ENCODE peak calls at places on chromosomes 3 and 15, in seven cellular contexts. One of them, this sample, is unnamed.

GRCh38 chr3:14522129-14522691 is 17.9 kb downstream of the GRIP2 start:
- DNase-seq in anterior cingulate cortex: no peak
- DNase-seq in natural killer cell: no peak
- DNase-seq in activated T-cell treated with anti-CD3 and anti-CD28 coated beads for 1 hour: no peak
- DNase-seq in mesothelial cell of epicardium: no peak
- DNase-seq in Right ventricle myocardium superior: peak
- DNase-seq in cerebellar nuclear complex: no peak
- DNase-seq in this sample: no peak

GRCh38 chr15:93020976-93021772 is 67.8 kb downstream of the RGMA start:
- DNase-seq in anterior cingulate cortex: no peak
- DNase-seq in natural killer cell: no peak
- DNase-seq in activated T-cell treated with anti-CD3 and anti-CD28 coated beads for 1 hour: no peak
- DNase-seq in mesothelial cell of epicardium: no peak
- DNase-seq in Right ventricle myocardium superior: no peak
- DNase-seq in cerebellar nuclear complex: no peak
- DNase-seq in this sample: no peak

GRCh38 chr3:108755686-108756085 is 1.5 kb downstream of the RETNLB start:
- DNase-seq in anterior cingulate cortex: no peak
- DNase-seq in natural killer cell: no peak
- DNase-seq in activated T-cell treated with anti-CD3 and anti-CD28 coated beads for 1 hour: no peak
- DNase-seq in mesothelial cell of epicardium: no peak
- DNase-seq in Right ventricle myocardium superior: no peak
- DNase-seq in cerebellar nuclear complex: no peak
- DNase-seq in this sample: no peak

GRCh38 chr15:72592676-72593075 is 61.8 kb upstream of the GOLGA6B start:
- DNase-seq in anterior cingulate cortex: no peak
- DNase-seq in natural killer cell: no peak
- DNase-seq in activated T-cell treated with anti-CD3 and anti-CD28 coated beads for 1 hour: no peak
- DNase-seq in mesothelial cell of epicardium: no peak
- DNase-seq in Right ventricle myocardium superior: no peak
- DNase-seq in cerebellar nuclear complex: no peak
- DNase-seq in this sample: no peak

GRCh38 chr3:120440001-120440703 is 10.6 kb downstream of the FSTL1 start:
- DNase-seq in anterior cingulate cortex: no peak
- DNase-seq in natural killer cell: no peak
- DNase-seq in activated T-cell treated with anti-CD3 and anti-CD28 coated beads for 1 hour: no peak
- DNase-seq in mesothelial cell of epicardium: no peak
- DNase-seq in Right ventricle myocardium superior: no peak
- DNase-seq in cerebellar nuclear complex: no peak
- DNase-seq in this sample: no peak

GRCh38 chr3:116836286-116836685 is 126.7 kb downstream of the TUSC7 start:
- DNase-seq in anterior cingulate cortex: no peak
- DNase-seq in natural killer cell: no peak
- DNase-seq in activated T-cell treated with anti-CD3 and anti-CD28 coated beads for 1 hour: no peak
- DNase-seq in mesothelial cell of epicardium: no peak
- DNase-seq in Right ventricle myocardium superior: no peak
- DNase-seq in cerebellar nuclear complex: no peak
- DNase-seq in this sample: no peak

GRCh38 chr15:64888336-64888735 is 23.4 kb upstream of the ANKDD1A start:
- DNase-seq in anterior cingulate cortex: no peak
- DNase-seq in natural killer cell: no peak
- DNase-seq in activated T-cell treated with anti-CD3 and anti-CD28 coated beads for 1 hour: no peak
- DNase-seq in mesothelial cell of epicardium: no peak
- DNase-seq in Right ventricle myocardium superior: no peak
- DNase-seq in cerebellar nuclear complex: no peak
- DNase-seq in this sample: no peak

GRCh38 chr15:101391981-101392566 is 97.0 kb upstream of the SNRPA1 start:
- DNase-seq in anterior cingulate cortex: no peak
- DNase-seq in natural killer cell: no peak
- DNase-seq in activated T-cell treated with anti-CD3 and anti-CD28 coated beads for 1 hour: no peak
- DNase-seq in mesothelial cell of epicardium: no peak
- DNase-seq in Right ventricle myocardium superior: no peak
- DNase-seq in cerebellar nuclear complex: no peak
- DNase-seq in this sample: no peak

GRCh38 chr15:45268135-45268534 is 16.1 kb downstream of the SLC28A2 start:
- DNase-seq in anterior cingulate cortex: no peak
- DNase-seq in natural killer cell: no peak
- DNase-seq in activated T-cell treated with anti-CD3 and anti-CD28 coated beads for 1 hour: no peak
- DNase-seq in mesothelial cell of epicardium: no peak
- DNase-seq in Right ventricle myocardium superior: no peak
- DNase-seq in cerebellar nuclear complex: no peak
- DNase-seq in this sample: no peak

GRCh38 chr3:148036331-148036881 is 627.2 kb downstream of the ZIC1 start:
- DNase-seq in anterior cingulate cortex: no peak
- DNase-seq in natural killer cell: no peak
- DNase-seq in activated T-cell treated with anti-CD3 and anti-CD28 coated beads for 1 hour: no peak
- DNase-seq in mesothelial cell of epicardium: no peak
- DNase-seq in Right ventricle myocardium superior: no peak
- DNase-seq in cerebellar nuclear complex: no peak
- DNase-seq in this sample: no peak

GRCh38 chr15:89654311-89654761 is 931 bp downstream of the KIF7 start:
- DNase-seq in anterior cingulate cortex: no peak
- DNase-seq in natural killer cell: no peak
- DNase-seq in activated T-cell treated with anti-CD3 and anti-CD28 coated beads for 1 hour: no peak
- DNase-seq in mesothelial cell of epicardium: no peak
- DNase-seq in Right ventricle myocardium superior: no peak
- DNase-seq in cerebellar nuclear complex: no peak
- DNase-seq in this sample: no peak

GRCh38 chr3:59978979-59979378 is 929.2 kb upstream of the CFAP20DC start:
- DNase-seq in anterior cingulate cortex: no peak
- DNase-seq in natural killer cell: no peak
- DNase-seq in activated T-cell treated with anti-CD3 and anti-CD28 coated beads for 1 hour: no peak
- DNase-seq in mesothelial cell of epicardium: no peak
- DNase-seq in Right ventricle myocardium superior: no peak
- DNase-seq in cerebellar nuclear complex: no peak
- DNase-seq in this sample: no peak

GRCh38 chr3:42667523-42668402 is 14.3 kb downstream of the ZBTB47 start:
- DNase-seq in anterior cingulate cortex: no peak
- DNase-seq in natural killer cell: no peak
- DNase-seq in activated T-cell treated with anti-CD3 and anti-CD28 coated beads for 1 hour: no peak
- DNase-seq in mesothelial cell of epicardium: peak
- DNase-seq in Right ventricle myocardium superior: peak
- DNase-seq in cerebellar nuclear complex: no peak
- DNase-seq in this sample: no peak

GRCh38 chr3:49244589-49245205 is 32.3 kb downstream of the C3orf62 start:
- DNase-seq in anterior cingulate cortex: no peak
- DNase-seq in natural killer cell: no peak
- DNase-seq in activated T-cell treated with anti-CD3 and anti-CD28 coated beads for 1 hour: no peak
- DNase-seq in mesothelial cell of epicardium: no peak
- DNase-seq in Right ventricle myocardium superior: peak
- DNase-seq in cerebellar nuclear complex: no peak
- DNase-seq in this sample: no peak

GRCh38 chr3:139319428-139320402 is 24.1 kb upstream of the MRPS22 start:
- DNase-seq in anterior cingulate cortex: no peak
- DNase-seq in natural killer cell: no peak
- DNase-seq in activated T-cell treated with anti-CD3 and anti-CD28 coated beads for 1 hour: no peak
- DNase-seq in mesothelial cell of epicardium: no peak
- DNase-seq in Right ventricle myocardium superior: no peak
- DNase-seq in cerebellar nuclear complex: no peak
- DNase-seq in this sample: no peak

GRCh38 chr15:93189562-93189961 is 100.6 kb upstream of the RGMA start:
- DNase-seq in anterior cingulate cortex: no peak
- DNase-seq in natural killer cell: no peak
- DNase-seq in activated T-cell treated with anti-CD3 and anti-CD28 coated beads for 1 hour: no peak
- DNase-seq in mesothelial cell of epicardium: no peak
- DNase-seq in Right ventricle myocardium superior: no peak
- DNase-seq in cerebellar nuclear complex: no peak
- DNase-seq in this sample: no peak

GRCh38 chr3:13506680-13507079 is 26.6 kb downstream of the HDAC11 start:
- DNase-seq in anterior cingulate cortex: no peak
- DNase-seq in natural killer cell: no peak
- DNase-seq in activated T-cell treated with anti-CD3 and anti-CD28 coated beads for 1 hour: no peak
- DNase-seq in mesothelial cell of epicardium: no peak
- DNase-seq in Right ventricle myocardium superior: peak
- DNase-seq in cerebellar nuclear complex: no peak
- DNase-seq in this sample: no peak

GRCh38 chr15:53384417-53384816 is 375.0 kb downstream of the WDR72 start:
- DNase-seq in anterior cingulate cortex: no peak
- DNase-seq in natural killer cell: no peak
- DNase-seq in activated T-cell treated with anti-CD3 and anti-CD28 coated beads for 1 hour: no peak
- DNase-seq in mesothelial cell of epicardium: no peak
- DNase-seq in Right ventricle myocardium superior: no peak
- DNase-seq in cerebellar nuclear complex: no peak
- DNase-seq in this sample: no peak

GRCh38 chr3:19146685-19147650 is 1.3 kb upstream of the KCNH8 start:
- DNase-seq in anterior cingulate cortex: no peak
- DNase-seq in natural killer cell: peak
- DNase-seq in activated T-cell treated with anti-CD3 and anti-CD28 coated beads for 1 hour: peak
- DNase-seq in mesothelial cell of epicardium: peak
- DNase-seq in Right ventricle myocardium superior: peak
- DNase-seq in cerebellar nuclear complex: no peak
- DNase-seq in this sample: peak

GRCh38 chr3:149273096-149273751 is 51.6 kb upstream of the CP start:
- DNase-seq in anterior cingulate cortex: no peak
- DNase-seq in natural killer cell: no peak
- DNase-seq in activated T-cell treated with anti-CD3 and anti-CD28 coated beads for 1 hour: no peak
- DNase-seq in mesothelial cell of epicardium: no peak
- DNase-seq in Right ventricle myocardium superior: no peak
- DNase-seq in cerebellar nuclear complex: no peak
- DNase-seq in this sample: no peak

GRCh38 chr3:42516443-42516842 is 14.0 kb downstream of the VIPR1 start:
- DNase-seq in anterior cingulate cortex: no peak
- DNase-seq in natural killer cell: no peak
- DNase-seq in activated T-cell treated with anti-CD3 and anti-CD28 coated beads for 1 hour: no peak
- DNase-seq in mesothelial cell of epicardium: no peak
- DNase-seq in Right ventricle myocardium superior: peak
- DNase-seq in cerebellar nuclear complex: no peak
- DNase-seq in this sample: no peak

GRCh38 chr15:99057697-99058420 is 47.0 kb upstream of the SYNM start:
- DNase-seq in anterior cingulate cortex: no peak
- DNase-seq in natural killer cell: no peak
- DNase-seq in activated T-cell treated with anti-CD3 and anti-CD28 coated beads for 1 hour: no peak
- DNase-seq in mesothelial cell of epicardium: no peak
- DNase-seq in Right ventricle myocardium superior: peak
- DNase-seq in cerebellar nuclear complex: no peak
- DNase-seq in this sample: no peak

GRCh38 chr15:30953731-30954378 is 37.6 kb downstream of the MTMR10 start:
- DNase-seq in anterior cingulate cortex: no peak
- DNase-seq in natural killer cell: no peak
- DNase-seq in activated T-cell treated with anti-CD3 and anti-CD28 coated beads for 1 hour: no peak
- DNase-seq in mesothelial cell of epicardium: no peak
- DNase-seq in Right ventricle myocardium superior: peak
- DNase-seq in cerebellar nuclear complex: no peak
- DNase-seq in this sample: no peak

GRCh38 chr3:57815034-57815433 is 58.9 kb downstream of the SLMAP start:
- DNase-seq in anterior cingulate cortex: no peak
- DNase-seq in natural killer cell: peak
- DNase-seq in activated T-cell treated with anti-CD3 and anti-CD28 coated beads for 1 hour: peak
- DNase-seq in mesothelial cell of epicardium: no peak
- DNase-seq in Right ventricle myocardium superior: no peak
- DNase-seq in cerebellar nuclear complex: no peak
- DNase-seq in this sample: no peak

GRCh38 chr3:11820540-11821041 is 26.1 kb downstream of the TAMM41 start:
- DNase-seq in anterior cingulate cortex: no peak
- DNase-seq in natural killer cell: no peak
- DNase-seq in activated T-cell treated with anti-CD3 and anti-CD28 coated beads for 1 hour: no peak
- DNase-seq in mesothelial cell of epicardium: no peak
- DNase-seq in Right ventricle myocardium superior: no peak
- DNase-seq in cerebellar nuclear complex: no peak
- DNase-seq in this sample: no peak

GRCh38 chr3:99637381-99638111 is 848 bp upstream of the COL8A1 start:
- DNase-seq in anterior cingulate cortex: no peak
- DNase-seq in natural killer cell: no peak
- DNase-seq in activated T-cell treated with anti-CD3 and anti-CD28 coated beads for 1 hour: no peak
- DNase-seq in mesothelial cell of epicardium: no peak
- DNase-seq in Right ventricle myocardium superior: peak
- DNase-seq in cerebellar nuclear complex: no peak
- DNase-seq in this sample: no peak

GRCh38 chr15:69578252-69578651 is 125.6 kb downstream of the RPLP1 start:
- DNase-seq in anterior cingulate cortex: no peak
- DNase-seq in natural killer cell: no peak
- DNase-seq in activated T-cell treated with anti-CD3 and anti-CD28 coated beads for 1 hour: no peak
- DNase-seq in mesothelial cell of epicardium: no peak
- DNase-seq in Right ventricle myocardium superior: no peak
- DNase-seq in cerebellar nuclear complex: no peak
- DNase-seq in this sample: no peak

GRCh38 chr3:127485396-127486170 is 105.0 kb downstream of the TPRA1 start:
- DNase-seq in anterior cingulate cortex: no peak
- DNase-seq in natural killer cell: no peak
- DNase-seq in activated T-cell treated with anti-CD3 and anti-CD28 coated beads for 1 hour: no peak
- DNase-seq in mesothelial cell of epicardium: no peak
- DNase-seq in Right ventricle myocardium superior: no peak
- DNase-seq in cerebellar nuclear complex: no peak
- DNase-seq in this sample: no peak

GRCh38 chr15:56272474-56272873 is 28.8 kb upstream of the RFX7 start:
- DNase-seq in anterior cingulate cortex: no peak
- DNase-seq in natural killer cell: no peak
- DNase-seq in activated T-cell treated with anti-CD3 and anti-CD28 coated beads for 1 hour: no peak
- DNase-seq in mesothelial cell of epicardium: no peak
- DNase-seq in Right ventricle myocardium superior: no peak
- DNase-seq in cerebellar nuclear complex: no peak
- DNase-seq in this sample: no peak

GRCh38 chr3:194928183-194928736 is 242.6 kb downstream of the FAM43A start:
- DNase-seq in anterior cingulate cortex: no peak
- DNase-seq in natural killer cell: no peak
- DNase-seq in activated T-cell treated with anti-CD3 and anti-CD28 coated beads for 1 hour: no peak
- DNase-seq in mesothelial cell of epicardium: no peak
- DNase-seq in Right ventricle myocardium superior: no peak
- DNase-seq in cerebellar nuclear complex: no peak
- DNase-seq in this sample: no peak